ENCODE peak calls at places on chromosome 16, in ten cellular contexts. E is stimulated activated CD8-positive, alpha-beta memory T cell treated with anti-CD3 and anti-CD28 coated beads, Interleukin-15, amount 100 ng/mL, for 24 hours; H is fibroblast of villous mesenchyme; A is CD4-positive, alpha-beta T cell; T is H1; W is occipital lobe; L is body of pancreas; Y is stimulated activated CD4-positive, alpha-beta T cell treated with anti-CD3 and anti-CD28 coated beads, TNF-alpha, amount 100 ng/mL, for 48 hours; R is EH; K is NCI-H1436. N is an unnamed sample.

GRCh38 chr16:22296225-22297113 is 740 bp upstream of the POLR3E start:
- DNase-seq in E (no peak), H (no peak), A (no peak), T (peak), W (no peak), L (peak), Y (no peak), R (no peak), K (no peak), N (no peak)

GRCh38 chr16:7268182-7268581 is 64.5 kb upstream of the RBFOX1 start:
- DNase-seq in E (no peak), H (no peak), A (no peak), T (peak), W (no peak), L (no peak), Y (no peak), R (no peak), K (peak), N (peak)

GRCh38 chr16:14307623-14308356 is 236.7 kb downstream of the MRTFB start:
- DNase-seq in E (no peak), H (peak), A (no peak), T (no peak), W (no peak), L (peak), Y (no peak), R (peak), K (no peak), N (no peak)

GRCh38 chr16:67164599-67165061 is at the start of gene HSF4:
- DNase-seq in E (no peak), H (peak), A (no peak), T (peak), W (peak), L (peak), Y (no peak), R (peak), K (no peak), N (peak)

GRCh38 chr16:89842471-89843408 is 14.5 kb downstream of the SPIRE2 start:
- DNase-seq in E (no peak), H (peak), A (no peak), T (no peak), W (no peak), L (no peak), Y (no peak), R (peak), K (no peak), N (no peak)

GRCh38 chr16:66899310-66899944 is 19.1 kb downstream of the PDP2 start:
- DNase-seq in E (no peak), H (peak), A (no peak), T (no peak), W (no peak), L (no peak), Y (no peak), R (peak), K (no peak), N (no peak)

GRCh38 chr16:78237346-78237745 is 137.9 kb downstream of the WWOX start:
- DNase-seq in E (no peak), H (peak), A (no peak), T (peak), W (no peak), L (no peak), Y (no peak), R (no peak), K (no peak), N (no peak)

GRCh38 chr16:21301168-21301894 is 23.2 kb upstream of the CRYM start:
- DNase-seq in E (no peak), H (peak), A (peak), T (peak), W (no peak), L (peak), Y (peak), R (peak), K (peak), N (peak)

GRCh38 chr16:13338044-13338443 is 436.6 kb downstream of the SHISA9 start:
- DNase-seq in E (no peak), H (no peak), A (no peak), T (no peak), W (no peak), L (no peak), Y (no peak), R (no peak), K (no peak), N (no peak)

GRCh38 chr16:3861808-3862451 is 18.6 kb downstream of the CREBBP start:
- DNase-seq in E (no peak), H (no peak), A (no peak), T (no peak), W (no peak), L (no peak), Y (no peak), R (peak), K (no peak), N (no peak)

GRCh38 chr16:22648141-22648540 is 137.4 kb downstream of the NPIPB5 start:
- DNase-seq in E (no peak), H (no peak), A (no peak), T (no peak), W (no peak), L (no peak), Y (no peak), R (no peak), K (no peak), N (no peak)

GRCh38 chr16:67431805-67432476 is 1.0 kb downstream of the HSD11B2 start:
- DNase-seq in E (no peak), H (no peak), A (no peak), T (no peak), W (no peak), L (no peak), Y (no peak), R (no peak), K (no peak), N (no peak)

GRCh38 chr16:1290860-1291575 is 18.4 kb upstream of the UBE2I start:
- DNase-seq in E (no peak), H (no peak), A (no peak), T (no peak), W (no peak), L (no peak), Y (no peak), R (no peak), K (no peak), N (no peak)

GRCh38 chr16:47358816-47359215 is 102.0 kb downstream of the ITFG1 start:
- DNase-seq in E (no peak), H (peak), A (no peak), T (no peak), W (no peak), L (no peak), Y (no peak), R (peak), K (no peak), N (no peak)

GRCh38 chr16:72107371-72107770 is 13.7 kb downstream of the DHX38 start:
- DNase-seq in E (no peak), H (no peak), A (no peak), T (no peak), W (no peak), L (no peak), Y (no peak), R (no peak), K (no peak), N (no peak)

GRCh38 chr16:474420-475122 is 49.1 kb downstream of the RAB11FIP3 start:
- DNase-seq in E (no peak), H (no peak), A (no peak), T (no peak), W (no peak), L (no peak), Y (no peak), R (no peak), K (no peak), N (peak)

GRCh38 chr16:85417156-85417860 is 195.8 kb upstream of the GSE1 start:
- DNase-seq in E (no peak), H (no peak), A (no peak), T (peak), W (no peak), L (peak), Y (no peak), R (no peak), K (no peak), N (no peak)

GRCh38 chr16:66925322-66925840 is at the start of gene RRAD:
- DNase-seq in E (no peak), H (peak), A (no peak), T (peak), W (no peak), L (no peak), Y (no peak), R (peak), K (no peak), N (peak)

GRCh38 chr16:4288148-4288921 is 15.5 kb upstream of the TFAP4 start:
- DNase-seq in E (peak), H (peak), A (peak), T (peak), W (no peak), L (peak), Y (peak), R (peak), K (peak), N (peak)

GRCh38 chr16:8866118-8866883 is 2.5 kb downstream of the CARHSP1 start:
- DNase-seq in E (no peak), H (peak), A (no peak), T (peak), W (peak), L (peak), Y (no peak), R (peak), K (no peak), N (peak)

GRCh38 chr16:73142069-73142880 is 94.3 kb upstream of the ZFHX3 start:
- DNase-seq in E (no peak), H (no peak), A (no peak), T (no peak), W (no peak), L (no peak), Y (no peak), R (no peak), K (no peak), N (no peak)

GRCh38 chr16:51762081-51762995 is 611.3 kb upstream of the SALL1 start:
- DNase-seq in E (peak), H (peak), A (no peak), T (peak), W (peak), L (peak), Y (peak), R (peak), K (peak), N (peak)

GRCh38 chr16:85062728-85063336 is 35.2 kb downstream of the KIAA0513 start:
- DNase-seq in E (no peak), H (no peak), A (no peak), T (no peak), W (peak), L (no peak), Y (no peak), R (no peak), K (no peak), N (no peak)

GRCh38 chr16:25575363-25575762 is 116.4 kb upstream of the HS3ST4 start:
- DNase-seq in E (no peak), H (no peak), A (no peak), T (peak), W (no peak), L (no peak), Y (no peak), R (no peak), K (no peak), N (no peak)

GRCh38 chr16:28326881-28327610 is 34.7 kb downstream of the SBK1 start:
- DNase-seq in E (peak), H (peak), A (peak), T (peak), W (no peak), L (peak), Y (peak), R (peak), K (no peak), N (peak)